ENCODE peak calls at places on chromosomes 16 and 17, in nine cellular contexts. U, S, D, P, X, F, V, K and G are unnamed samples.

GRCh38 chr17:35243459-35244204 is 760 bp downstream of the SLFN5 start:
- DNase-seq in D (peak), P (peak), V (peak), K (peak), F (peak), S (peak), U (peak), X (no peak), G (no peak)

GRCh38 chr16:60491258-60491657 is 1545.0 kb downstream of the CDH8 start:
- DNase-seq in X (no peak), K (no peak), D (no peak), V (no peak), S (no peak), P (no peak), U (no peak), F (no peak), G (no peak)

GRCh38 chr17:27778193-27778592 is 22.1 kb downstream of the NOS2 start:
- DNase-seq in K (no peak), D (no peak), U (no peak), X (no peak), F (no peak), V (peak), S (no peak), P (no peak), G (no peak)

GRCh38 chr17:3447625-3448024 is 14.0 kb upstream of the OR1E2 start:
- DNase-seq in X (no peak), V (peak), U (no peak), P (no peak), S (no peak), K (no peak), F (no peak), D (no peak), G (no peak)

GRCh38 chr16:8194795-8195194 is 395.5 kb downstream of the TMEM114 start:
- DNase-seq in P (no peak), U (no peak), F (no peak), X (no peak), K (no peak), V (no peak), D (peak), S (no peak), G (no peak)

GRCh38 chr17:58352843-58353719 is 1.1 kb upstream of the SUPT4H1 start:
- DNase-seq in F (no peak), K (peak), S (peak), U (no peak), V (peak), D (peak), X (no peak), P (no peak), G (no peak)

GRCh38 chr16:30977502-30977901 is 7.5 kb upstream of the HSD3B7 start:
- DNase-seq in F (no peak), V (no peak), U (no peak), K (peak), P (no peak), X (no peak), D (no peak), S (no peak), G (no peak)

GRCh38 chr17:77887464-77888241 is 70.8 kb upstream of the TNRC6C start:
- DNase-seq in S (peak), F (peak), D (peak), P (peak), K (peak), V (peak), U (peak), X (peak), G (peak)

GRCh38 chr17:69870091-69870530 is 204.9 kb upstream of the KCNJ16 start:
- DNase-seq in S (no peak), P (no peak), F (no peak), V (peak), K (no peak), X (no peak), U (no peak), D (no peak), G (no peak)

GRCh38 chr17:78343099-78343432 is 16.8 kb downstream of the SOCS3 start:
- DNase-seq in X (no peak), D (peak), S (peak), K (peak), V (peak), P (no peak), F (no peak), U (no peak), G (no peak)

GRCh38 chr16:73166972-73167550 is 119.1 kb upstream of the ZFHX3 start:
- DNase-seq in K (no peak), X (no peak), F (no peak), S (no peak), P (no peak), U (no peak), D (no peak), V (no peak), G (no peak)

GRCh38 chr16:79609861-79610260 is 9.3 kb upstream of the MAF start:
- DNase-seq in V (no peak), K (no peak), U (no peak), P (no peak), X (no peak), F (no peak), D (peak), S (no peak), G (no peak)

GRCh38 chr16:74456290-74456625 is 35.0 kb upstream of the CLEC18B start:
- DNase-seq in K (no peak), U (no peak), D (no peak), F (no peak), S (no peak), V (no peak), X (no peak), P (no peak), G (no peak)

GRCh38 chr17:731943-732787 is at the start of gene TLCD3A:
- DNase-seq in X (peak), U (no peak), P (peak), S (peak), D (peak), K (peak), F (no peak), V (peak), G (no peak)

GRCh38 chr17:83179378-83179777 is 100.0 kb downstream of the METRNL start:
- DNase-seq in X (no peak), V (no peak), K (no peak), S (no peak), P (peak), D (no peak), U (no peak), F (no peak), G (no peak)

GRCh38 chr17:19940722-19941464 is 36.7 kb downstream of the AKAP10 start:
- DNase-seq in U (no peak), P (no peak), F (peak), X (no peak), S (no peak), V (peak), K (no peak), D (peak), G (no peak)

GRCh38 chr17:21029032-21029431 is 13.8 kb downstream of the USP22 start:
- DNase-seq in F (no peak), P (no peak), K (peak), U (no peak), V (peak), S (peak), D (no peak), X (no peak), G (no peak)

GRCh38 chr17:40646791-40647548 is 648 bp downstream of the SMARCE1 start:
- DNase-seq in P (no peak), X (peak), D (peak), V (peak), U (no peak), S (no peak), F (no peak), K (no peak), G (no peak)

GRCh38 chr17:65588194-65588808 is 26.9 kb upstream of the AXIN2 start:
- DNase-seq in K (no peak), V (no peak), D (peak), F (no peak), S (no peak), P (no peak), X (peak), U (no peak), G (peak)

GRCh38 chr17:75518201-75518600 is 1.9 kb downstream of the TSEN54 start:
- DNase-seq in K (no peak), F (no peak), U (no peak), V (no peak), X (no peak), S (no peak), D (no peak), P (no peak), G (no peak)

GRCh38 chr17:13940858-13941665 is 128.2 kb upstream of the COX10 start:
- DNase-seq in U (no peak), F (no peak), V (peak), X (no peak), K (no peak), P (no peak), S (no peak), D (peak), G (no peak)

GRCh38 chr16:66299349-66299748 is 67.1 kb upstream of the CDH5 start:
- DNase-seq in V (no peak), D (no peak), X (no peak), S (no peak), U (no peak), P (no peak), K (no peak), F (no peak), G (no peak)

GRCh38 chr17:42683407-42684031 is 1.2 kb downstream of the CNTNAP1 start:
- DNase-seq in V (peak), P (no peak), F (no peak), U (no peak), D (no peak), K (no peak), S (peak), X (no peak), G (no peak)

GRCh38 chr16:11901091-11901490 is 14.7 kb downstream of the GSPT1 start:
- DNase-seq in X (no peak), V (peak), D (no peak), F (no peak), K (no peak), S (no peak), P (no peak), U (no peak), G (no peak)

GRCh38 chr17:68172461-68172954 is 75.3 kb upstream of the AMZ2 start:
- DNase-seq in V (peak), U (peak), X (peak), P (peak), S (peak), K (peak), F (no peak), D (peak), G (peak)

GRCh38 chr16:50315346-50315997 is 49.1 kb downstream of the ADCY7 start:
- DNase-seq in U (no peak), V (no peak), X (no peak), S (peak), D (no peak), P (no peak), F (no peak), K (no peak), G (no peak)

GRCh38 chr17:57498443-57498842 is 242.1 kb downstream of the MSI2 start:
- DNase-seq in D (no peak), P (no peak), S (no peak), K (no peak), U (no peak), V (no peak), X (no peak), F (no peak), G (no peak)

GRCh38 chr17:61683466-61683865 is 92.4 kb upstream of the NACA2 start:
- DNase-seq in F (no peak), X (no peak), P (no peak), V (no peak), U (no peak), K (no peak), D (no peak), S (no peak), G (no peak)

GRCh38 chr17:70804161-70804560 is 634.8 kb downstream of the KCNJ2 start:
- DNase-seq in K (no peak), V (peak), U (no peak), X (no peak), P (no peak), F (no peak), D (no peak), S (no peak), G (no peak)

GRCh38 chr16:64364894-64365293 is 757.0 kb downstream of the CDH11 start:
- DNase-seq in F (no peak), V (peak), X (no peak), P (no peak), D (no peak), U (no peak), K (no peak), S (no peak), G (no peak)

GRCh38 chr17:72665841-72666518 is 426.5 kb downstream of the SLC39A11 start:
- DNase-seq in P (no peak), V (peak), X (peak), S (no peak), U (no peak), K (no peak), D (no peak), F (no peak), G (no peak)

GRCh38 chr17:3482851-3483250 is 7.1 kb downstream of the ASPA start:
- DNase-seq in K (no peak), D (no peak), S (no peak), V (no peak), X (no peak), F (no peak), U (no peak), P (no peak), G (no peak)